ENCODE peak calls at places on chromosomes 4 and X, in ten cellular contexts. K is heart left ventricle, C is prostate gland, Z is GM12878, F is kidney, N is right atrium auricular region, I is uterus, W is GM23248, D is lung, O is trophoblast cell. H is an unnamed sample. For H3K4me1, the result is how much of the 10 kb centered on the place peaks cover.

GRCh38 chr4:186781032-186781917 is 57.6 kb upstream of the FAT1 start:
- DNase-seq in K (no peak), C (peak), Z (no peak), F (no peak), N (no peak), I (no peak), W (peak), D (no peak), O (no peak), H (no peak)

GRCh38 chr4:113020966-113021365 is 28.5 kb upstream of the ANK2 start:
- DNase-seq in K (no peak), C (no peak), Z (no peak), F (no peak), N (no peak), I (no peak), W (peak), D (no peak), O (no peak), H (no peak)

GRCh38 chr4:156113138-156113537 is 159.5 kb upstream of the CTSO start:
- DNase-seq in K (no peak), C (no peak), Z (no peak), F (no peak), N (no peak), I (no peak), W (no peak), D (no peak), O (no peak), H (no peak)

GRCh38 chrX:53048169-53049126 is at the start of gene GPR173:
- DNase-seq in K (peak), C (no peak), Z (no peak), F (peak), N (no peak), I (peak), W (peak), D (no peak), O (no peak), H (no peak)

GRCh38 chrX:115892787-115893671 is 277.5 kb upstream of the AGTR2 start:
- DNase-seq in K (peak), C (no peak), Z (peak), F (peak), N (peak), I (peak), W (peak), D (peak), O (no peak), H (peak)

GRCh38 chr4:8030121-8030781 is 90.6 kb upstream of the AFAP1 start:
- DNase-seq in K (no peak), C (no peak), Z (no peak), F (peak), N (no peak), I (no peak), W (no peak), D (no peak), O (no peak), H (no peak)

GRCh38 chr4:80307183-80307735 is 28.3 kb upstream of the CFAP299 start:
- DNase-seq in K (no peak), C (no peak), Z (no peak), F (no peak), N (no peak), I (no peak), W (peak), D (no peak), O (no peak), H (no peak)

GRCh38 chr4:107870916-107871786 is 46.4 kb downstream of the SGMS2 start:
- DNase-seq in K (no peak), C (no peak), Z (no peak), F (no peak), N (no peak), I (no peak), W (no peak), D (no peak), O (no peak), H (no peak)

GRCh38 chr4:77187231-77187630 is 30.2 kb downstream of the CCNG2 start:
- DNase-seq in K (no peak), C (no peak), Z (no peak), F (no peak), N (no peak), I (no peak), W (no peak), D (no peak), O (no peak), H (no peak)

GRCh38 chr4:150931796-150932195 is 83.3 kb downstream of the LRBA start:
- DNase-seq in K (no peak), C (no peak), Z (no peak), F (no peak), N (no peak), I (no peak), W (no peak), D (no peak), O (no peak), H (no peak)

GRCh38 chr4:184755278-184755677 is 21.4 kb upstream of the CENPU start:
- DNase-seq in K (peak), C (no peak), Z (no peak), F (no peak), N (peak), I (peak), W (peak), D (no peak), O (peak), H (no peak)

GRCh38 chr4:4254179-4254578 is 6.2 kb upstream of the TMEM128 start:
- DNase-seq in K (no peak), C (no peak), Z (no peak), F (no peak), N (no peak), I (no peak), W (no peak), D (no peak), O (no peak), H (no peak)

GRCh38 chr4:78056265-78057129 is 626 bp upstream of the FRAS1 start:
- DNase-seq in K (peak), C (peak), Z (no peak), F (peak), N (peak), I (peak), W (peak), D (peak), O (peak), H (peak)

GRCh38 chr4:127610488-127610887 is 22.3 kb upstream of the INTU start:
- DNase-seq in K (no peak), C (no peak), Z (no peak), F (no peak), N (no peak), I (no peak), W (no peak), D (no peak), O (no peak), H (no peak)

GRCh38 chr4:184824776-184825393 is 883 bp downstream of the ACSL1 start:
- DNase-seq in K (no peak), C (no peak), Z (no peak), F (peak), N (no peak), I (no peak), W (no peak), D (no peak), O (no peak), H (peak)

GRCh38 chrX:19799319-19800182 is 87.8 kb downstream of the SH3KBP1 start:
- DNase-seq in K (no peak), C (no peak), Z (no peak), F (no peak), N (no peak), I (no peak), W (peak), D (no peak), O (no peak), H (no peak)

GRCh38 chrX:10755477-10756334 is 135.3 kb upstream of the MID1 start:
- DNase-seq in K (no peak), C (peak), Z (no peak), F (no peak), N (no peak), I (peak), W (peak), D (no peak), O (peak), H (no peak)

GRCh38 chrX:19751068-19751467 is 136.3 kb downstream of the SH3KBP1 start:
- DNase-seq in K (no peak), C (no peak), Z (no peak), F (no peak), N (no peak), I (no peak), W (peak), D (no peak), O (no peak), H (no peak)

GRCh38 chr4:153713840-153714239 is 29.8 kb downstream of the TLR2 start:
- DNase-seq in K (no peak), C (no peak), Z (no peak), F (no peak), N (no peak), I (no peak), W (peak), D (no peak), O (no peak), H (no peak)

GRCh38 chr4:153113061-153113837 is 91.0 kb upstream of the TRIM2 start:
- DNase-seq in K (no peak), C (no peak), Z (no peak), F (no peak), N (peak), I (no peak), W (peak), D (no peak), O (peak), H (no peak)

GRCh38 chrX:41858161-41858775 is 65.1 kb downstream of the CASK start:
- DNase-seq in K (no peak), C (no peak), Z (no peak), F (no peak), N (no peak), I (no peak), W (no peak), D (no peak), O (no peak), H (no peak)

GRCh38 chrX:118228041-118228440 is 111.4 kb upstream of the KLHL13 start:
- DNase-seq in K (no peak), C (no peak), Z (no peak), F (no peak), N (no peak), I (no peak), W (peak), D (no peak), O (no peak), H (no peak)

GRCh38 chr4:142845293-142846070 is 619 bp downstream of the INPP4B start:
- DNase-seq in K (peak), C (no peak), Z (no peak), F (peak), N (no peak), I (peak), W (peak), D (no peak), O (no peak), H (peak)

GRCh38 chrX:152923599-152923998 is 25.7 kb downstream of the ZNF185 start:
- DNase-seq in K (no peak), C (no peak), Z (no peak), F (no peak), N (no peak), I (no peak), W (no peak), D (no peak), O (no peak), H (no peak)

GRCh38 chrX:13254076-13254785 is 65.6 kb downstream of the ATXN3L start:
- DNase-seq in K (no peak), C (no peak), Z (peak), F (no peak), N (no peak), I (peak), W (peak), D (no peak), O (no peak), H (no peak)

GRCh38 chrX:11531226-11531625 is 134.5 kb downstream of the ARHGAP6 start:
- DNase-seq in K (no peak), C (peak), Z (no peak), F (no peak), N (no peak), I (no peak), W (peak), D (no peak), O (no peak), H (no peak)

GRCh38 chrX:24231169-24231568 is 81.6 kb downstream of the ZFX start:
- DNase-seq in K (no peak), C (no peak), Z (no peak), F (no peak), N (no peak), I (no peak), W (peak), D (no peak), O (no peak), H (no peak)

GRCh38 chr4:42133006-42133405 is 19.4 kb downstream of the BEND4 start:
- DNase-seq in K (no peak), C (peak), Z (no peak), F (no peak), N (no peak), I (no peak), W (no peak), D (no peak), O (no peak), H (no peak)

GRCh38 chr4:42132099-42132498 is 20.4 kb downstream of the BEND4 start:
- DNase-seq in K (no peak), C (no peak), Z (no peak), F (no peak), N (no peak), I (no peak), W (no peak), D (no peak), O (no peak), H (no peak)

DNA sequence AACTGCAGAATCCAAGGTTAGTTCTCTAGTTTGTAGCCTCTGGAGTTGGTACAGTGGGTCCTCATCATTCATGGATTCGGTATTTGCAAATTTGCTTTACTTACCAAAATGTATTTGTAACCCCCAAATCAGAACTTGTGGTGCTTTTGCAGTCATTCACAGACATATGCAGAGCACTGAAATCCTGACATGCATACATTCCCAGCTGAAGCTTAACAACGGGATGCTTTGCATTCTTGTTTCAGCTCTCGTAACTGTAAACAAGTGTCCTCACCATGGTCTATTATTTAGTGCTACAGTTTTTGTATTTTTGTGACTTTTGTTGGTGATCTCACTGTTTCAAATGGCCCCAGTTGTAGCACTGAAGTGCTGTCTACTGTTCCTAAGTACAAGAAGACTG is 16.1 kb downstream of the BEND4 start:
- DNase-seq in K (no peak), C (no peak), Z (no peak), F (no peak), N (no peak), I (no peak), W (no peak), D (no peak), O (no peak), H (no peak)
- H3K4me1 ChIP-seq in K (under half), C (under half), Z (under half), F (under half), N (under half), I (under half), W (under half), D (under half), O (under half), H (under half)

DNA sequence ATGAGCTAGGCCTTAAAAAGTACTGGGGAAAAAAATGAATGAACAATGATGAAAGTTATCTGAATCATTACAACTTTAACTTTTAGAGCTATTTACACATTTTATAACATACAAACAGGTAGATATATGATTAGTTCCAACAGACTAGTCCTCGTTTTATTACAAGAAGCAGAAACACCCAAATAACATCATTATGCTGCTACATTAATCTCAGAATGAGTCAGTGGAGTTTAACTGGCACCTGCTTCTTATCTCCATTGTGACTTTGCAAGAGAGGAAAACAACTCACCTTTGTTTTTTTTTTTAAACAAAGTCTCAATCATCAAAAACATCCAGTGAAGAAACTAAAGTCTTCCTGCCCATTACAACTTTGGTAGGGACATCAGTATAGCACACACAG is 15.2 kb downstream of the ATP8A1 start:
- DNase-seq in K (no peak), C (no peak), Z (no peak), F (no peak), N (no peak), I (no peak), W (no peak), D (no peak), O (no peak), H (no peak)
- H3K4me1 ChIP-seq in K (under half), C (under half), Z (half or more), F (under half), N (under half), I (under half), W (under half), D (under half), O (under half), H (under half)

DNA sequence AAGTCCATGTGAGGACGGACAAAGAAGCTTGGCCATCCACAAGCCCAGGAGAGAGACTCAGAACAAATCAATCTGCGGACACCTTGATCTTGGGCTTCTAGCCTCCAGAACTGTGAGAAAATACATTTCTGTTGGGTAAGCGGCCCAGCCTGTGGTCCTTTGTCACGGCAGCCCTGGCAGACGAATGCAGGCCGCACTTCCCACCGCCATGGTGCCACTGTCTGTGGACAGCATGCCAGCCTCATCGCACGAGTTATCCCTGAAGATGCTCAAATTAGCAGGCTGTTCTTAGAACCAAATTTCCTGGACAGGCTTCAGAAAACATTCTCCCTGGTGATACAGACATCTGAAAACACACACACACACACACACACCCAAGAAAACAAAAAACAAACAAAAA is 343.5 kb upstream of the GATB start:
- DNase-seq in K (no peak), C (no peak), Z (no peak), F (no peak), N (no peak), I (no peak), W (no peak), D (no peak), O (no peak), H (no peak)
- H3K4me1 ChIP-seq in K (under half), C (under half), Z (under half), F (under half), N (under half), I (under half), W (under half), D (under half), O (under half), H (half or more)

DNA sequence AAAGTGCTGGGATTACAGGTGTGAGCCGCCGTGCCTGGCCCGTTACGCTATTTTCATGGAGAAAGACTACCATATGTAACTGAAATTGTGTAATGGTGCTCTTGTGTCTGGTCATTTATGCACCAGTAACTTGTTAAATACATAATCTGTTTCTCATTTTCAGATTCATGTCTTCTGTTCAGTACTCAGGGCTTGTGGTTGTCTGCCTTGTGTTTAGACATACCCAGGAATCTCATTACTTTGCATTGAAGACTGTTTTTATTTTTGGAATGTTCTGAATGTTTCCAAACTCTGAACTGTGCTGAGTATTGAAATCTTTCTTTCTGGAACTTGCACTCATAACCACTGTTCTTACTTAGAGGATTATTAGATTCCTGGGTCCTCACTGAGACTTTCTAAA is 52.8 kb downstream of the PDLIM5 start:
- DNase-seq in K (no peak), C (no peak), Z (no peak), F (no peak), N (no peak), I (no peak), W (peak), D (no peak), O (no peak), H (no peak)
- H3K4me1 ChIP-seq in K (half or more), C (under half), Z (under half), F (under half), N (half or more), I (under half), W (under half), D (under half), O (under half), H (under half)

GRCh38 chr4:136457577-136457976 is 1074.7 kb downstream of the PCDH18 start:
- DNase-seq in K (no peak), C (no peak), Z (no peak), F (peak), N (no peak), I (no peak), W (no peak), D (no peak), O (no peak), H (no peak)
- H3K4me1 ChIP-seq in K (under half), C (under half), Z (under half), F (under half), N (under half), I (under half), W (under half), D (under half), O (under half), H (under half)

GRCh38 chr4:48126621-48127020 is 7.4 kb downstream of the TXK start:
- DNase-seq in K (no peak), C (no peak), Z (no peak), F (no peak), N (no peak), I (no peak), W (no peak), D (no peak), O (no peak), H (no peak)
- H3K4me1 ChIP-seq in K (under half), C (under half), Z (under half), F (under half), N (under half), I (under half), W (under half), D (under half), O (under half), H (under half)